ENCODE peak calls at places on chromosomes 13 and 19, in four cellular contexts. W is keratinocyte, A is astrocyte of the spinal cord, K is upper lobe of right lung. E is an unnamed sample.
A peak's percentile ranks its signal among the peaks of the same experiment; 100 is the strongest.

GRCh38 chr19:29683009-29683408 is 17.7 kb downstream of the PLEKHF1 start:
- DNase-seq in W (no peak), A (peak; percentile 30), K (no peak), E (no peak)

GRCh38 chr19:38361633-38362075 is 12.7 kb upstream of the PSMD8 start:
- DNase-seq in W (peak; percentile 41), K (peak; percentile 90), A (peak; percentile 70), E (no peak)

GRCh38 chr19:15449620-15450527 is at the start of gene WIZ:
- DNase-seq in W (no peak), K (peak; percentile 94), A (peak; percentile 74), E (peak; percentile 20)

GRCh38 chr19:29013325-29013724 is 199.6 kb downstream of the UQCRFS1 start:
- DNase-seq in A (no peak), W (no peak), K (peak; percentile 23), E (no peak)

GRCh38 chr13:37313383-37313782 is 207.9 kb upstream of the CSNK1A1L start:
- DNase-seq in A (peak; percentile 91), W (peak; percentile 88), K (no peak), E (peak; percentile 74)

GRCh38 chr13:100694722-100695644 is 20.4 kb upstream of the TMTC4 start:
- DNase-seq in K (no peak), A (peak; percentile 80), W (no peak), E (peak; percentile 29)

GRCh38 chr13:100584901-100585300 is 3.7 kb downstream of the GGACT start:
- DNase-seq in W (no peak), A (peak; percentile 53), K (no peak), E (no peak)

GRCh38 chr13:86906458-86906857 is 764.7 kb upstream of the SLITRK5 start:
- DNase-seq in K (no peak), W (no peak), A (peak; percentile 53), E (no peak)

GRCh38 chr19:38686530-38686888 is 39.1 kb downstream of the ACTN4 start:
- DNase-seq in K (no peak), A (no peak), W (no peak), E (no peak)

GRCh38 chr19:48859711-48860572 is 8.5 kb downstream of the PLEKHA4 start:
- DNase-seq in K (peak; percentile 84), A (no peak), W (no peak), E (no peak)

GRCh38 chr19:38478273-38478971 is 44.9 kb downstream of the RYR1 start:
- DNase-seq in K (no peak), A (no peak), W (no peak), E (no peak)

GRCh38 chr19:4653793-4654436 is 14.6 kb downstream of the TNFAIP8L1 start:
- DNase-seq in A (no peak), W (no peak), K (no peak), E (no peak)

GRCh38 chr19:17450264-17451075 is 2.0 kb upstream of the TMEM221 start:
- DNase-seq in A (no peak), K (no peak), W (peak; percentile 96), E (no peak)

GRCh38 chr13:79481685-79482052 is 714 bp downstream of the NDFIP2 start:
- DNase-seq in A (no peak), W (no peak), K (no peak), E (no peak)

GRCh38 chr19:17379221-17379631 is 2.1 kb upstream of the PLVAP start:
- DNase-seq in K (no peak), W (no peak), A (no peak), E (no peak)

GRCh38 chr19:12828494-12828893 is 5.9 kb downstream of the RTBDN start:
- DNase-seq in K (no peak), A (no peak), W (no peak), E (no peak)

GRCh38 chr13:39038569-39038898 is 278 bp downstream of the NHLRC3 start:
- DNase-seq in W (no peak), A (no peak), K (no peak), E (no peak)

GRCh38 chr13:26074706-26075105 is 22.9 kb upstream of the SHISA2 start:
- DNase-seq in K (no peak), W (no peak), A (peak; percentile 12), E (no peak)

GRCh38 chr13:40403509-40404241 is 262.8 kb downstream of the FOXO1 start:
- DNase-seq in K (no peak), W (no peak), A (no peak), E (no peak)
- H3K4me3 ChIP-seq in K (no peak overlapping the region), W (no peak overlapping the region), A (no peak overlapping the region), E (no peak overlapping the region)

DNA sequence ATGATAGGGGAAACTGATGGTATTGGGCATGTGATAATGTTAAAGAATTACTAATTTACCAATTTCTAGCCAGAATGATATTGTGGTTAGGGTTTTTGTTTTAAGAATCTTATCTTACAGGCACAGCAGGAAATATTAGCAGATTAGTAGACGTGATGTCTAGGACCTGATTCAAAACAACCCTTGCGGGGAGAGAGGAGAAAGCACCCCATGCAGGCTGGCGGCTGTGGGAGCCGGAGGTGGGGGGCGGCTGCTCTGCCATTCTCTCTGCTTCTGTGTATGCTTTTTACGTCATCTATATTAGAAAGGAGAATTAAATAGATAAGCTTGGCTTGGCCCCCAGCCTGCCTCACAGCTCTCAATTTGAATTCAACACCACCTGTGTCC is 41.5 kb downstream of the MLLT1 start:
- DNase-seq in K (no peak), W (no peak), A (no peak), E (no peak)
- H3K4me3 ChIP-seq in K (no peak overlapping the region), W (no peak overlapping the region), A (no peak overlapping the region), E (no peak overlapping the region)

DNA sequence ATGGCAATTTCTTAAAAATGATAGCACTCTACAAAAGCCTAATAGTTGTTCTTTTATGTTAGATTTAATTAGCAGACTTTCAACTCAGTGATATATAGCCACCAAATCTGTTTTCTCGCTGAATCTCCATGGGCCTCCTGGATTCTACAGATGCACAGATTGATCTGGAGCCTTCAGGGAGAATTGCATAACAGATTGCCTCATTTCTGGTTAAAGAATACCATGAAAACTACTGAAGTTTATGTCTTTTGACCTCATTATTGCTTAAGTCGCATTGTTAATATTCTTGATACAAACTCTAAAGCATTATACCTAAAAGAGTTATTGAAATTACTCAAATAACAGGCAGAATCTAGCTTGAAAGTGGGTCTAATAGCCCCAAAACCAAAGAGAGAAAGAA is 53.7 kb upstream of the PRR20A start:
- DNase-seq in A (no peak), K (no peak), W (no peak), E (no peak)
- H3K4me3 ChIP-seq in A (no peak overlapping the region), K (no peak overlapping the region), W (no peak overlapping the region), E (no peak overlapping the region)

DNA sequence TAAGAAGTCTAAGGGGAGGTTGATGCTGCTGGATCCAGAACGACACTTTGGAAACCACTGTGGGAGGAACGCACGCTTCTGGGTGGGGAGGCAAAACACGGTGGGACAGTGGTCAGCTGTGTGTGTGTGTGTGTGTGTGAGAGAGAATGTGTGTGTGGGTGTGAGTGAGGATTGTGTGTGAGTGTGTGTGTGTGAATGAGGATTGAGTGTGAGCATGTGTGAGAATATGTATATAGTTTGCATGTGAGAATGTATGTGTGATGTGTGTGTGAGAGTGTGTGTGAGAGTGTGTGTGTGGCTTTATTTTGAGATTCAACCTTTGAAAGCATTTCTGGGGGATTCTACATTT is 444 bp upstream of the SLC15A1 start:
- DNase-seq in A (no peak), W (no peak), K (no peak), E (no peak)
- H3K4me3 ChIP-seq in A (no peak overlapping the region), W (no peak overlapping the region), K (no peak overlapping the region), E (no peak overlapping the region)

GRCh38 chr13:113364933-113365371 is 1.0 kb upstream of the GRTP1 start:
- DNase-seq in A (no peak), W (no peak), K (no peak), E (no peak)

GRCh38 chr13:113365551-113365971 is 1.6 kb upstream of the GRTP1 start:
- DNase-seq in K (no peak), W (no peak), A (no peak), E (no peak)

GRCh38 chr13:113366031-113366588 is 2.2 kb upstream of the GRTP1 start:
- DNase-seq in K (no peak), W (no peak), A (no peak), E (no peak)

GRCh38 chr13:113367020-113367560 is 3.2 kb upstream of the GRTP1 start:
- DNase-seq in W (no peak), K (no peak), A (no peak), E (no peak)

GRCh38 chr13:113364371-113364932 is 522 bp upstream of the GRTP1 start:
- DNase-seq in W (no peak), K (no peak), A (no peak), E (no peak)
- H3K4me3 ChIP-seq in W (no peak overlapping the region), K (peak overlapping the region; percentile 45), A (peak overlapping the region; percentile 25), E (peak overlapping the region; percentile 41)

GRCh38 chr19:9872618-9873242 is 37.6 kb downstream of the PIN1 start:
- DNase-seq in A (no peak), K (no peak), W (no peak), E (no peak)
- H3K4me3 ChIP-seq in A (no peak overlapping the region), K (no peak overlapping the region), W (no peak overlapping the region), E (no peak overlapping the region)

GRCh38 chr13:113448545-113448884 is 4.8 kb downstream of the ADPRHL1 start:
- DNase-seq in A (no peak), W (no peak), K (peak; percentile 76), E (no peak)

GRCh38 chr13:113447596-113447995 is 5.7 kb downstream of the ADPRHL1 start:
- DNase-seq in W (no peak), K (peak; percentile 35), A (no peak), E (no peak)

GRCh38 chr13:113446488-113446854 is 6.8 kb downstream of the ADPRHL1 start:
- DNase-seq in A (no peak), W (no peak), K (peak; percentile 6), E (no peak)

GRCh38 chr13:113443991-113444390 is 9.3 kb downstream of the ADPRHL1 start:
- DNase-seq in K (peak; percentile 50), W (no peak), A (no peak), E (no peak)

DNA sequence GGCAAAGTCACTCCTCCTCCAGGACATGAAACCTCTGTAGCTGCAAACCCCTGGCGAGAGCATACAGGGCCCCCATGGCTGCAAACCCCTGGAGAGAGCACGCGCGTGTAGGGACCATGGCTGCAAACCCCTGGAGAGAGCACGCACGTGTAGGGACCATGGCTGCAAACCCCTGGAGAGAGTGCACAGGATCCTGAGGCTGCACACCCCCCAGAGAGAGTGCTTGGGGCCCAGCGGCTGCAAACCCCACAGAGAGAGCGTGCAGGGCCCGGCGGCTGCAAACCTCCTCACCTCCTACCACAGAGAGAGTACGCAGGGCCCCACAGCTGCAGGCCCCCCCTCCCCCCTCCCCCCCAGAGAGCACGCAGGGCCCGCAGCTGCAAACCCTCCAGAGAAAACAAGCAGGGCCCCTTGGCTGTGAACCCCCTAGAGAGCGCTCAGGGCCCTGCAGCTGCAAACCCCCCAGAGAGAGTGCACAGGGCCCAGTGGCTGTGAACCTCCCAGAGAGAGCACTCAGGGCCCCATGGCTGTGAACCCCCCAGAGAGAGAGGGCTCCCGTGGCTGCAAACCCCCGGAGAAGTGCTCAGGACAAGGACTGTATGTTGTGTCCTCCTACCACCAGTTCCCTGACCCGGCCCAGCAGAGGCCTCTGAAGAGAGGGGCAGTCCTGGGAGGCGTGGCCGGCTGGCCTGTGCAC is 7.3 kb downstream of the ADPRHL1 start:
- DNase-seq in W (no peak), K (peak; percentile 51), A (no peak), E (no peak)
- H3K4me3 ChIP-seq in W (no peak overlapping the region), K (no peak overlapping the region), A (no peak overlapping the region), E (no peak overlapping the region)

E was measured in skeletal muscle cell.